ENCODE peak calls at places on chromosome 3, in nine cellular contexts. N is ovary, W is suprapubic skin, V is right lobe of liver, K is stomach, C is testis, X is endothelial cell of umbilical vein, I is HepG2, Q is IMR-90. F is an unnamed sample. For H3K36me3 and H3K27me3, the result is how much of the 10 kb centered on the place peaks cover.

GRCh38 chr3:138213373-138214085 is 26.4 kb downstream of the ARMC8 start:
- DNase-seq in K (no peak), W (no peak), Q (peak), N (no peak), V (no peak), X (no peak), I (no peak), C (no peak), F (no peak)

GRCh38 chr3:66138336-66139234 is 82.2 kb upstream of the SLC25A26 start:
- DNase-seq in Q (peak), C (peak), I (peak), V (peak), W (no peak), N (peak), X (peak), K (peak), F (no peak)

GRCh38 chr3:140292684-140293083 is 357.7 kb downstream of the CLSTN2 start:
- DNase-seq in C (peak), Q (no peak), I (no peak), N (peak), X (no peak), W (no peak), V (no peak), K (no peak), F (no peak)

GRCh38 chr3:71504250-71505036 is 79.1 kb downstream of the FOXP1 start:
- DNase-seq in I (no peak), X (peak), Q (peak), N (no peak), V (no peak), C (no peak), W (no peak), K (no peak), F (no peak)

GRCh38 chr3:56800373-56801150 is 1.2 kb downstream of the ARHGEF3 start:
- DNase-seq in W (no peak), I (no peak), X (peak), C (no peak), V (no peak), Q (no peak), N (no peak), K (peak), F (no peak)

GRCh38 chr3:15152166-15152565 is 53.2 kb upstream of the RBSN start:
- DNase-seq in X (peak), Q (no peak), V (no peak), C (no peak), I (no peak), K (no peak), N (no peak), W (no peak), F (no peak)

GRCh38 chr3:42718338-42718737 is 15.7 kb upstream of the HHATL start:
- DNase-seq in C (peak), I (no peak), Q (no peak), X (no peak), W (no peak), K (no peak), V (no peak), N (peak), F (no peak)

GRCh38 chr3:15387171-15387581 is 40.2 kb downstream of the METTL6 start:
- DNase-seq in W (peak), I (no peak), K (no peak), N (no peak), C (peak), X (peak), V (no peak), Q (peak), F (no peak)

GRCh38 chr3:27545061-27545460 is 60.9 kb upstream of the SLC4A7 start:
- DNase-seq in K (no peak), N (no peak), W (no peak), V (no peak), I (no peak), Q (no peak), X (no peak), C (no peak), F (no peak)

GRCh38 chr3:15206662-15207576 is 873 bp downstream of the CAPN7 start:
- DNase-seq in N (peak), C (peak), W (no peak), I (peak), V (peak), Q (peak), X (peak), K (peak), F (no peak)

GRCh38 chr3:159418571-159419526 is 569.8 kb upstream of the IL12A start:
- DNase-seq in I (no peak), C (no peak), N (no peak), Q (peak), V (no peak), K (no peak), X (peak), W (no peak), F (no peak)

GRCh38 chr3:52820741-52821140 is 9.7 kb downstream of the ITIH4 start:
- DNase-seq in Q (peak), N (no peak), X (peak), K (no peak), I (peak), W (no peak), V (no peak), C (peak), F (no peak)

GRCh38 chr3:150759319-150759718 is 3.6 kb downstream of the SIAH2 start:
- DNase-seq in N (no peak), X (no peak), I (no peak), K (no peak), W (no peak), V (no peak), Q (no peak), C (no peak), F (no peak)

GRCh38 chr3:13308406-13308805 is 111.7 kb downstream of the NUP210 start:
- DNase-seq in W (no peak), K (peak), X (no peak), I (peak), N (no peak), Q (peak), V (no peak), C (peak), F (no peak)

GRCh38 chr3:157559401-157559800 is 56.2 kb upstream of the VEPH1 start:
- DNase-seq in X (no peak), I (no peak), N (no peak), Q (peak), K (no peak), C (no peak), V (no peak), W (no peak), F (no peak)

GRCh38 chr3:2706836-2707210 is 403.4 kb downstream of the IL5RA start:
- DNase-seq in V (no peak), K (no peak), N (no peak), C (no peak), X (no peak), I (no peak), W (no peak), Q (no peak), F (no peak)

GRCh38 chr3:78314327-78314726 is 1274.4 kb downstream of the ROBO2 start:
- DNase-seq in N (no peak), C (no peak), I (no peak), Q (no peak), W (no peak), X (no peak), K (no peak), V (no peak), F (no peak)

GRCh38 chr3:59978979-59979378 is 929.2 kb upstream of the CFAP20DC start:
- DNase-seq in I (no peak), C (no peak), K (no peak), Q (no peak), X (no peak), W (no peak), N (no peak), V (no peak), F (no peak)

GRCh38 chr3:114093596-114093995 is 37.1 kb downstream of the QTRT2 start:
- DNase-seq in C (peak), I (no peak), K (peak), Q (peak), X (peak), V (no peak), W (no peak), N (peak), F (no peak)

GRCh38 chr3:117788086-117788485 is 1078.5 kb downstream of the TUSC7 start:
- DNase-seq in N (no peak), K (peak), W (no peak), Q (peak), V (no peak), X (no peak), C (peak), I (no peak), F (no peak)

GRCh38 chr3:30751610-30752299 is 142.7 kb downstream of the GADL1 start:
- DNase-seq in V (no peak), K (peak), W (no peak), X (peak), N (peak), C (peak), I (peak), Q (peak), F (no peak)

GRCh38 chr3:124730920-124731297 is 657 bp downstream of the UMPS start:
- DNase-seq in Q (no peak), W (no peak), K (no peak), N (no peak), C (no peak), X (no peak), I (peak), V (peak), F (no peak)

GRCh38 chr3:70531063-70531657 is 218.7 kb upstream of the MDFIC2 start:
- DNase-seq in Q (peak), C (no peak), W (no peak), V (no peak), K (no peak), N (no peak), X (peak), I (peak), F (no peak)

GRCh38 chr3:134284438-134284837 is 33.8 kb upstream of the RYK start:
- DNase-seq in X (no peak), C (no peak), N (no peak), K (no peak), I (no peak), V (no peak), W (no peak), Q (no peak), F (no peak)

DNA sequence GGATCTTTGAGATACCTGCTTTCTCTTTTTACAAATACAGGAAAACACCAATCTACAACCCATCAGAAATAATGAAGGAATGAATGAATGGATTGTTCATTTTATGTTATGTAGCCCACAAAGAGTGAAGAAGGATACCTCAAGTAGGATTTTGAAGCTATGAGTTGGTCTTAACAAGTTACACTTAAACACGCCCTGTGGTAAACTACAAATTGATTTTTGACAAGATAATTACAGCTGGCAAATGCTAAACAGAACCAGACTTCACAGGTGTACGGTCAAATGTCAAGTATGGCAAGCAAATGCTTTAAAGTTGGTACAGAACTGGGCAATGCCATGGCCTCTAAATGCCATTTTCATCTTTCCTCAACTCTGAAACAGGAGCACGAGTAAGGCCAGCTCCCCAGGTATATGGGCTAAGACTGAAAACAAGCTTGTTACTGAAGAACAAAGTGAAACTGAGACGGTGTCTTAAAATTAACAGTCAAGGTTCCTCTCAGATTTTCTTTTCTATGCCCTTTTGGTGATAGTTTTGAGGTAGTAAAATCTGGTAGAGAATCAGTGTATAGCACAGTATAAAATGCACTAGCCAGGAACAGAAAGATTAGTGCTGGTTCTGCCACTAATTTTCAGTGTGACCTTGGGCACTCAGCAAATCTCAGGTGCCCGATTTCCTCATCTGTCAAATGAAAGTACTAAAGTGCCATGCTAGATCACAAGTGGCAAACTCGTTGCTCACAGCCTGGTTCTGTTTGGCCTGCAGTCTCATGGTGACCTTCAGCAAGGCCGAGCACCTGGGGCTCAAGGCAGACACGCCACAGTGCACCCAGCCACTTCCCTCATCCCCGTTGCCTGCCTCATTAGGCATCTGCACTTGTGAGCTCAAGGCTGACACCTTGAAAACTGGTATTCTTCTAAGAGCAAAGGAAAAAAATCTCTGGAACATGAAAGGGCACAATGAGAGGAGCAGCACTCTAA is 9.5 kb downstream of the RUVBL1 start:
- DNase-seq in V (no peak), C (no peak), X (no peak), I (no peak), W (no peak), Q (no peak), N (no peak), K (no peak), F (no peak)
- H3K36me3 ChIP-seq in V (under half), C (under half), X (under half), I (under half), W (under half), Q (under half), N (under half), K (under half), F (under half)

GRCh38 chr3:194139085-194139976 is 3.4 kb downstream of the HES1 start:
- DNase-seq in C (peak), K (no peak), V (no peak), N (peak), W (no peak), X (peak), Q (peak), I (peak), F (no peak)
- TF ChIP-seq POLR2A in C (no peak), K (no peak), V (no peak), N (no peak), W (no peak), X (no peak), Q (peak), I (no peak), F (no peak)

GRCh38 chr3:46874430-46874829 is 3.1 kb upstream of the PTH1R start:
- DNase-seq in C (peak), I (no peak), K (no peak), V (no peak), W (no peak), N (no peak), X (no peak), Q (no peak), F (no peak)
- H3K27me3 ChIP-seq in C (under half), I (under half), K (under half), V (under half), W (under half), N (under half), X (under half), Q (under half), F (under half)

DNA sequence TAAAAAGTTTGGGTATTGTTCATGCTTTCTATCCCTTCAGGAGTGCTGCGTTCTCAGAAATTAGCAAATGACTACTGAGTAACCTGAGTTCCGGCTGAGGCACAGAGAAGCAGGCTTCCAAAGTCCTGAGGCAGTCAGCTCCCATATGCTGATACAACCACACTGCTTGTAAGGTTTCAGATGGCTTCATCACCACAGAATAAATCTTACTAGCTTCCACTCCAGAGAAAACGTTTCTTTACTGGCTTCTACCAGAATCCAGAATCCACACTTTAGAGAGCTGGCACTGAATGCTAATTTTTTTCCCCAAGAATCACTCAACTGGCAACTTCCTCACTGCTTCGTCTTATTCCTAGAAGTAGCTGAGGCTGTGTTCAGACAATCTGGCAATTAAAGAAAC is 21.4 kb downstream of the TAMM41 start:
- DNase-seq in W (no peak), N (no peak), X (no peak), K (no peak), C (no peak), V (no peak), Q (no peak), I (no peak), F (no peak)
- H3K36me3 ChIP-seq in W (half or more), N (under half), X (under half), K (under half), C (under half), V (under half), Q (under half), I (half or more), F (half or more)

DNA sequence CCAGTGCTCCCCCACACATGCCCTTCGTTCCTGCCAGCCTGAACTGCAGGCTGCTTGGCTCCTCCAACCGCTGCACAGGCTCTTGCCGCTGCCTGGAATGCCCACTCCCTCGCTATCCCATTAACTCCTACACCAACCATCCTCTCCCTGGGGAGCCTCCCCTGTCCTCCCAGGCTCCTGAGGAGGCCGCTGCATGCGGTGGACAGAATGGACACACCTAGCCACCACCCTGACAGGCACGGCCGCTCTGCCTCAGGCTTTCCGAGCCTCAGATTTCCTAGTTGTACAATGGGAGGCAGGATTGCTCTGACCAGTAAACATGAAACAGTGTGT is 2.3 kb downstream of the PLXNB1 start:
- DNase-seq in C (peak), I (no peak), V (no peak), Q (no peak), K (no peak), W (no peak), N (no peak), X (no peak), F (no peak)
- TF ChIP-seq POLR2A in C (no peak), I (no peak), V (no peak), Q (no peak), K (no peak), W (no peak), N (no peak), X (no peak), F (no peak)